ENCODE peak calls at places on chromosomes 4 and X, in ten cellular contexts. Z is gastrocnemius medialis; P is Right ventricle myocardium superior; L is COR-L47; W is BJ; I is pancreas; Q is activated CD8-positive, alpha-beta memory T cell treated with anti-CD3 and anti-CD28 coated beads, Interleukin-2, amount 50 U/mL, for 4 hours; S is mesenteric fat pad; G is mammary epithelial cell; D is HEK293T. Y is an unnamed sample.

GRCh38 chr4:62271107-62271506 is 1071.0 kb downstream of the ADGRL3 start:
- DNase-seq in Z (no peak), P (peak; percentile 53), L (no peak), W (no peak), I (no peak), Q (no peak), S (no peak), G (no peak), D (no peak), Y (no peak)

GRCh38 chrX:71167031-71167781 is 22.6 kb downstream of the NLGN3 start:
- DNase-seq in Z (no peak), P (no peak), L (no peak), W (no peak), I (no peak), Q (no peak), S (peak; percentile 82), G (no peak), D (no peak), Y (no peak)

GRCh38 chrX:148661035-148661434 is 160.6 kb downstream of the AFF2 start:
- DNase-seq in Z (no peak), P (no peak), L (no peak), W (no peak), I (no peak), Q (no peak), S (no peak), G (peak; percentile 20), D (no peak), Y (no peak)

GRCh38 chr4:61541474-61541873 is 341.3 kb downstream of the ADGRL3 start:
- DNase-seq in Z (no peak), P (no peak), L (no peak), W (no peak), I (no peak), Q (no peak), S (no peak), G (no peak), D (no peak), Y (no peak)

GRCh38 chr4:77007358-77008230 is 58.0 kb downstream of the SEPTIN11 start:
- DNase-seq in Z (no peak), P (no peak), L (no peak), W (no peak), I (no peak), Q (peak; percentile 39), S (no peak), G (peak; percentile 64), D (no peak), Y (peak; percentile 55)

GRCh38 chr4:13706130-13706529 is 78.6 kb upstream of the BOD1L1 start:
- DNase-seq in Z (no peak), P (peak; percentile 43), L (no peak), W (no peak), I (no peak), Q (no peak), S (no peak), G (peak; percentile 85), D (no peak), Y (no peak)

GRCh38 chr4:147492761-147493160 is 11.9 kb downstream of the EDNRA start:
- DNase-seq in Z (no peak), P (no peak), L (no peak), W (no peak), I (no peak), Q (no peak), S (no peak), G (no peak), D (no peak), Y (no peak)

GRCh38 chr4:91070736-91071135 is 943.5 kb downstream of the CCSER1 start:
- DNase-seq in Z (no peak), P (no peak), L (no peak), W (no peak), I (no peak), Q (no peak), S (no peak), G (no peak), D (no peak), Y (no peak)

GRCh38 chr4:62896721-62897120 is 1512.5 kb downstream of the TECRL start:
- DNase-seq in Z (no peak), P (no peak), L (no peak), W (no peak), I (peak; percentile 15), Q (no peak), S (no peak), G (no peak), D (no peak), Y (no peak)

GRCh38 chr4:36348403-36348938 is 67.1 kb downstream of the DTHD1 start:
- DNase-seq in Z (no peak), P (no peak), L (no peak), W (no peak), I (no peak), Q (peak; percentile 18), S (no peak), G (no peak), D (no peak), Y (no peak)

GRCh38 chr4:121733942-121734341 is 31.0 kb downstream of the SMIM43 start:
- DNase-seq in Z (no peak), P (no peak), L (no peak), W (no peak), I (no peak), Q (no peak), S (no peak), G (no peak), D (no peak), Y (no peak)

GRCh38 chr4:175035907-175036306 is 117.7 kb downstream of the ADAM29 start:
- DNase-seq in Z (no peak), P (no peak), L (no peak), W (no peak), I (no peak), Q (no peak), S (no peak), G (peak; percentile 33), D (no peak), Y (no peak)

GRCh38 chr4:79025170-79025569 is 85.9 kb upstream of the PAQR3 start:
- DNase-seq in Z (no peak), P (no peak), L (no peak), W (no peak), I (peak; percentile 44), Q (no peak), S (no peak), G (no peak), D (no peak), Y (no peak)

GRCh38 chr4:129362685-129363274 is 266.8 kb downstream of the C4orf33 start:
- DNase-seq in Z (no peak), P (peak; percentile 44), L (peak; percentile 36), W (peak; percentile 5), I (peak; percentile 43), Q (peak; percentile 24), S (no peak), G (peak; percentile 51), D (peak; percentile 61), Y (no peak)

GRCh38 chr4:141849778-141850177 is 213.4 kb downstream of the IL15 start:
- DNase-seq in Z (no peak), P (no peak), L (no peak), W (no peak), I (no peak), Q (no peak), S (no peak), G (no peak), D (no peak), Y (no peak)

GRCh38 chrX:44071847-44072545 is 98.8 kb upstream of the NDP start:
- DNase-seq in Z (no peak), P (no peak), L (no peak), W (no peak), I (no peak), Q (no peak), S (no peak), G (peak; percentile 72), D (no peak), Y (no peak)

GRCh38 chrX:46198858-46199257 is 346.4 kb downstream of the ZNF674 start:
- DNase-seq in Z (no peak), P (no peak), L (no peak), W (no peak), I (no peak), Q (no peak), S (no peak), G (no peak), D (no peak), Y (no peak)

GRCh38 chr4:82885410-82885809 is 5.5 kb downstream of the SEC31A start:
- DNase-seq in Z (no peak), P (no peak), L (no peak), W (no peak), I (no peak), Q (no peak), S (no peak), G (no peak), D (no peak), Y (no peak)

GRCh38 chr4:25477251-25477650 is 100.2 kb downstream of the ANAPC4 start:
- DNase-seq in Z (no peak), P (no peak), L (no peak), W (no peak), I (no peak), Q (no peak), S (no peak), G (no peak), D (no peak), Y (no peak)

GRCh38 chrX:47078129-47079043 is at the start of gene RGN:
- DNase-seq in Z (no peak), P (peak; percentile 41), L (no peak), W (no peak), I (peak; percentile 69), Q (no peak), S (no peak), G (no peak), D (no peak), Y (no peak)

GRCh38 chr4:110533940-110534339 is 58.0 kb downstream of the ENPEP start:
- DNase-seq in Z (peak; percentile 74), P (no peak), L (no peak), W (peak; percentile 46), I (no peak), Q (no peak), S (no peak), G (peak; percentile 89), D (peak; percentile 39), Y (no peak)

GRCh38 chrX:44432641-44433040 is 89.2 kb upstream of the EFHC2 start:
- DNase-seq in Z (peak; percentile 15), P (no peak), L (no peak), W (no peak), I (no peak), Q (no peak), S (no peak), G (no peak), D (no peak), Y (no peak)

GRCh38 chr4:138510053-138510452 is 267.9 kb upstream of the SLC7A11 start:
- DNase-seq in Z (no peak), P (no peak), L (no peak), W (no peak), I (no peak), Q (no peak), S (no peak), G (no peak), D (no peak), Y (no peak)

GRCh38 chr4:1205641-1206298 is 33.4 kb upstream of the SPON2 start:
- DNase-seq in Z (peak; percentile 1), P (peak; percentile 40), L (no peak), W (no peak), I (peak; percentile 13), Q (peak; percentile 12), S (peak; percentile 88), G (no peak), D (no peak), Y (peak; percentile 46)

GRCh38 chr4:71772592-71772991 is 11.3 kb downstream of the GC start:
- DNase-seq in Z (no peak), P (no peak), L (no peak), W (no peak), I (no peak), Q (no peak), S (no peak), G (no peak), D (no peak), Y (no peak)

GRCh38 chrX:77785746-77786548 is at the start of gene ATRX:
- DNase-seq in Z (peak; percentile 52), P (peak; percentile 79), L (peak; percentile 59), W (peak; percentile 20), I (peak; percentile 72), Q (peak; percentile 69), S (no peak), G (peak; percentile 66), D (peak; percentile 79), Y (peak; percentile 74)

GRCh38 chr4:171993247-171993646 is 180.0 kb downstream of the GALNTL6 start:
- DNase-seq in Z (no peak), P (no peak), L (no peak), W (no peak), I (no peak), Q (no peak), S (no peak), G (no peak), D (no peak), Y (no peak)

GRCh38 chr4:49032440-49033161 is 46.5 kb downstream of the CWH43 start:
- DNase-seq in Z (no peak), P (no peak), L (peak; percentile 10), W (no peak), I (no peak), Q (no peak), S (no peak), G (peak; percentile 21), D (peak; percentile 26), Y (no peak)